ENCODE peak calls at places on chromosomes 1 and 21, in nine cellular contexts. One of them, this sample, is unnamed.
A peak's percentile ranks its signal among the peaks of the same experiment; 100 is the strongest.

GRCh38 chr1:162020145-162020544 is 3.5 kb downstream of the OLFML2B start:
- DNase-seq in tibial artery: no peak
- DNase-seq in left lung: no peak
- DNase-seq in lung: no peak
- DNase-seq in CD4-positive, CD25-positive, alpha-beta regulatory T cell: no peak
- DNase-seq in neuronal stem cell: no peak
- DNase-seq in HAP-1: no peak
- DNase-seq in CD8-positive, alpha-beta memory T cell: no peak
- DNase-seq in keratinocyte: no peak
- DNase-seq in this sample: no peak

GRCh38 chr1:224767031-224767430 is 150.9 kb downstream of the CNIH3 start:
- DNase-seq in left lung: no peak
- DNase-seq in lung: no peak
- DNase-seq in keratinocyte: no peak
- DNase-seq in tibial artery: no peak
- DNase-seq in CD4-positive, CD25-positive, alpha-beta regulatory T cell: no peak
- DNase-seq in neuronal stem cell: no peak
- DNase-seq in CD8-positive, alpha-beta memory T cell: no peak
- DNase-seq in HAP-1: no peak
- DNase-seq in this sample: no peak

GRCh38 chr1:30615076-30615795 is 108.1 kb downstream of the MATN1 start:
- DNase-seq in CD4-positive, CD25-positive, alpha-beta regulatory T cell: no peak
- DNase-seq in keratinocyte: no peak
- DNase-seq in CD8-positive, alpha-beta memory T cell: no peak
- DNase-seq in lung: no peak
- DNase-seq in neuronal stem cell: no peak
- DNase-seq in left lung: no peak
- DNase-seq in tibial artery: peak; percentile 3
- DNase-seq in HAP-1: peak; percentile 0
- DNase-seq in this sample: peak; percentile 3

GRCh38 chr1:15386128-15386824 is 23.4 kb upstream of the EFHD2 start:
- DNase-seq in neuronal stem cell: no peak
- DNase-seq in CD8-positive, alpha-beta memory T cell: no peak
- DNase-seq in keratinocyte: no peak
- DNase-seq in CD4-positive, CD25-positive, alpha-beta regulatory T cell: no peak
- DNase-seq in lung: no peak
- DNase-seq in left lung: no peak
- DNase-seq in tibial artery: no peak
- DNase-seq in HAP-1: peak; percentile 68
- DNase-seq in this sample: no peak

GRCh38 chr1:207658408-207658807 is 13.5 kb downstream of the CR1L start:
- DNase-seq in CD4-positive, CD25-positive, alpha-beta regulatory T cell: no peak
- DNase-seq in CD8-positive, alpha-beta memory T cell: no peak
- DNase-seq in tibial artery: no peak
- DNase-seq in keratinocyte: no peak
- DNase-seq in lung: no peak
- DNase-seq in neuronal stem cell: no peak
- DNase-seq in HAP-1: no peak
- DNase-seq in left lung: peak; percentile 50
- DNase-seq in this sample: no peak

GRCh38 chr1:212147581-212148033 is 112.1 kb downstream of the DTL start:
- DNase-seq in HAP-1: no peak
- DNase-seq in left lung: no peak
- DNase-seq in neuronal stem cell: no peak
- DNase-seq in lung: peak; percentile 80
- DNase-seq in CD8-positive, alpha-beta memory T cell: no peak
- DNase-seq in tibial artery: no peak
- DNase-seq in keratinocyte: no peak
- DNase-seq in CD4-positive, CD25-positive, alpha-beta regulatory T cell: no peak
- DNase-seq in this sample: peak; percentile 79

GRCh38 chr1:10387611-10388386 is 11.1 kb upstream of the PGD start:
- DNase-seq in lung: no peak
- DNase-seq in neuronal stem cell: no peak
- DNase-seq in CD8-positive, alpha-beta memory T cell: no peak
- DNase-seq in HAP-1: peak; percentile 58
- DNase-seq in keratinocyte: no peak
- DNase-seq in CD4-positive, CD25-positive, alpha-beta regulatory T cell: no peak
- DNase-seq in tibial artery: peak; percentile 70
- DNase-seq in left lung: no peak
- DNase-seq in this sample: no peak

GRCh38 chr1:41662061-41662655 is 177.7 kb upstream of the EDN2 start:
- DNase-seq in HAP-1: peak; percentile 71
- DNase-seq in keratinocyte: no peak
- DNase-seq in tibial artery: peak; percentile 84
- DNase-seq in left lung: peak; percentile 89
- DNase-seq in neuronal stem cell: peak; percentile 72
- DNase-seq in CD4-positive, CD25-positive, alpha-beta regulatory T cell: peak; percentile 66
- DNase-seq in lung: peak; percentile 68
- DNase-seq in CD8-positive, alpha-beta memory T cell: peak; percentile 70
- DNase-seq in this sample: peak; percentile 74

GRCh38 chr1:207888647-207889046 is 22.3 kb downstream of the CD34 start:
- DNase-seq in CD4-positive, CD25-positive, alpha-beta regulatory T cell: no peak
- DNase-seq in neuronal stem cell: no peak
- DNase-seq in keratinocyte: no peak
- DNase-seq in lung: no peak
- DNase-seq in HAP-1: no peak
- DNase-seq in left lung: no peak
- DNase-seq in tibial artery: no peak
- DNase-seq in CD8-positive, alpha-beta memory T cell: no peak
- DNase-seq in this sample: no peak

GRCh38 chr1:143611159-143611558 is 360.6 kb downstream of the FAM72C start:
- DNase-seq in left lung: no peak
- DNase-seq in tibial artery: no peak
- DNase-seq in keratinocyte: no peak
- DNase-seq in CD4-positive, CD25-positive, alpha-beta regulatory T cell: no peak
- DNase-seq in lung: no peak
- DNase-seq in CD8-positive, alpha-beta memory T cell: no peak
- DNase-seq in HAP-1: peak; percentile 20
- DNase-seq in neuronal stem cell: no peak
- DNase-seq in this sample: no peak

GRCh38 chr1:170318141-170318540 is 172.4 kb downstream of the NTMT2 start:
- DNase-seq in keratinocyte: no peak
- DNase-seq in HAP-1: no peak
- DNase-seq in tibial artery: no peak
- DNase-seq in lung: no peak
- DNase-seq in neuronal stem cell: no peak
- DNase-seq in CD4-positive, CD25-positive, alpha-beta regulatory T cell: no peak
- DNase-seq in CD8-positive, alpha-beta memory T cell: no peak
- DNase-seq in left lung: no peak
- DNase-seq in this sample: no peak

GRCh38 chr1:95926331-95926730 is 692.3 kb downstream of the RWDD3 start:
- DNase-seq in neuronal stem cell: no peak
- DNase-seq in lung: no peak
- DNase-seq in keratinocyte: no peak
- DNase-seq in CD8-positive, alpha-beta memory T cell: no peak
- DNase-seq in HAP-1: no peak
- DNase-seq in tibial artery: no peak
- DNase-seq in left lung: no peak
- DNase-seq in CD4-positive, CD25-positive, alpha-beta regulatory T cell: no peak
- DNase-seq in this sample: no peak

GRCh38 chr1:246005067-246005466 is 502.0 kb downstream of the SMYD3 start:
- DNase-seq in keratinocyte: no peak
- DNase-seq in neuronal stem cell: no peak
- DNase-seq in tibial artery: no peak
- DNase-seq in CD4-positive, CD25-positive, alpha-beta regulatory T cell: no peak
- DNase-seq in CD8-positive, alpha-beta memory T cell: no peak
- DNase-seq in HAP-1: no peak
- DNase-seq in left lung: no peak
- DNase-seq in lung: no peak
- DNase-seq in this sample: no peak

GRCh38 chr1:29124366-29125236 is 898 bp upstream of the TMEM200B start:
- DNase-seq in lung: peak; percentile 59
- DNase-seq in left lung: peak; percentile 87
- DNase-seq in HAP-1: peak; percentile 86
- DNase-seq in CD4-positive, CD25-positive, alpha-beta regulatory T cell: peak; percentile 36
- DNase-seq in tibial artery: peak; percentile 91
- DNase-seq in CD8-positive, alpha-beta memory T cell: peak; percentile 37
- DNase-seq in neuronal stem cell: peak; percentile 74
- DNase-seq in keratinocyte: no peak
- DNase-seq in this sample: peak; percentile 73

GRCh38 chr21:41966872-41967621 is 13.2 kb upstream of the C2CD2 start:
- DNase-seq in HAP-1: no peak
- DNase-seq in tibial artery: no peak
- DNase-seq in left lung: peak; percentile 58
- DNase-seq in CD4-positive, CD25-positive, alpha-beta regulatory T cell: no peak
- DNase-seq in lung: no peak
- DNase-seq in neuronal stem cell: no peak
- DNase-seq in keratinocyte: no peak
- DNase-seq in CD8-positive, alpha-beta memory T cell: no peak
- DNase-seq in this sample: peak; percentile 22

GRCh38 chr1:156368889-156369684 is at the start of gene RHBG:
- DNase-seq in tibial artery: no peak
- DNase-seq in lung: peak; percentile 56
- DNase-seq in keratinocyte: no peak
- DNase-seq in CD8-positive, alpha-beta memory T cell: no peak
- DNase-seq in CD4-positive, CD25-positive, alpha-beta regulatory T cell: no peak
- DNase-seq in left lung: peak; percentile 89
- DNase-seq in HAP-1: peak; percentile 27
- DNase-seq in neuronal stem cell: no peak
- DNase-seq in this sample: peak; percentile 29

GRCh38 chr1:4108341-4108740 is 208.3 kb upstream of the C1orf174 start:
- DNase-seq in keratinocyte: no peak
- DNase-seq in lung: no peak
- DNase-seq in neuronal stem cell: no peak
- DNase-seq in HAP-1: peak; percentile 12
- DNase-seq in CD8-positive, alpha-beta memory T cell: no peak
- DNase-seq in CD4-positive, CD25-positive, alpha-beta regulatory T cell: no peak
- DNase-seq in left lung: no peak
- DNase-seq in tibial artery: peak; percentile 23
- DNase-seq in this sample: no peak

DNA sequence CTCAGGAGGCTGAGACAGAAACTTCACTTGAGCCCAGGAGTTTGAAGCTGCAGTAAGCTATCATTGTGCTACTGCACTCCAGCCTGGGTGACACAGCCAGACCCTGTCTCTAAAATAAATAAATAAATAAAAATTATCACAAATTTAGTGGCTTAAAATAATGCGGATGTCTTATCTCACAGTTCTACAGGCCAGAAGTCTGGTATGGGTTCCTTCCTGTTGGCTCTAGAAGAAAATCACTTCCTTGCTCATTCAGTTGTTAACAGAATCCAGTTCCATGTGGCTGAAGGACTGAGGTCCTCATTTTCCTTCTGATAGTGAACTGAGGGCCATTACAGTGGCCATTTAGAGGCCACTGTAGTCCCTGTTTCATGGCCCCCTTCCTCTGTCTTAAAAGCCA is 94.6 kb upstream of the S1PR1 start:
- DNase-seq in HAP-1: no peak
- DNase-seq in tibial artery: no peak
- DNase-seq in neuronal stem cell: no peak
- DNase-seq in CD4-positive, CD25-positive, alpha-beta regulatory T cell: no peak
- DNase-seq in left lung: no peak
- DNase-seq in lung: no peak
- DNase-seq in keratinocyte: no peak
- DNase-seq in CD8-positive, alpha-beta memory T cell: no peak
- DNase-seq in this sample: no peak
- H3K4me1 ChIP-seq in HAP-1: peaks cover 27% of the 10 kb centered on the region
- H3K4me1 ChIP-seq in tibial artery: no peaks in the 10 kb centered on the region
- H3K4me1 ChIP-seq in neuronal stem cell: no peaks in the 10 kb centered on the region
- H3K4me1 ChIP-seq in CD4-positive, CD25-positive, alpha-beta regulatory T cell: peaks cover 5% of the 10 kb centered on the region
- H3K4me1 ChIP-seq in left lung: peaks cover 4% of the 10 kb centered on the region
- H3K4me1 ChIP-seq in lung: no peaks in the 10 kb centered on the region
- H3K4me1 ChIP-seq in keratinocyte: no peaks in the 10 kb centered on the region
- H3K4me1 ChIP-seq in CD8-positive, alpha-beta memory T cell: peaks cover 7% of the 10 kb centered on the region
- H3K4me1 ChIP-seq in this sample: no peaks in the 10 kb centered on the region

GRCh38 chr1:154492115-154492514 is 9.9 kb upstream of the TDRD10 start:
- DNase-seq in lung: no peak
- DNase-seq in keratinocyte: no peak
- DNase-seq in CD4-positive, CD25-positive, alpha-beta regulatory T cell: no peak
- DNase-seq in CD8-positive, alpha-beta memory T cell: no peak
- DNase-seq in HAP-1: no peak
- DNase-seq in tibial artery: no peak
- DNase-seq in left lung: no peak
- DNase-seq in neuronal stem cell: no peak
- DNase-seq in this sample: no peak
- H3K4me1 ChIP-seq in lung: peaks cover 10% of the 10 kb centered on the region
- H3K4me1 ChIP-seq in keratinocyte: peaks cover 3% of the 10 kb centered on the region
- H3K4me1 ChIP-seq in CD4-positive, CD25-positive, alpha-beta regulatory T cell: peaks cover 16% of the 10 kb centered on the region
- H3K4me1 ChIP-seq in CD8-positive, alpha-beta memory T cell: peaks cover 37% of the 10 kb centered on the region
- H3K4me1 ChIP-seq in HAP-1: no peaks in the 10 kb centered on the region
- H3K4me1 ChIP-seq in tibial artery: no peaks in the 10 kb centered on the region
- H3K4me1 ChIP-seq in left lung: peaks cover 70% of the 10 kb centered on the region
- H3K4me1 ChIP-seq in neuronal stem cell: peaks cover 8% of the 10 kb centered on the region
- H3K4me1 ChIP-seq in this sample: no peaks in the 10 kb centered on the region

DNA sequence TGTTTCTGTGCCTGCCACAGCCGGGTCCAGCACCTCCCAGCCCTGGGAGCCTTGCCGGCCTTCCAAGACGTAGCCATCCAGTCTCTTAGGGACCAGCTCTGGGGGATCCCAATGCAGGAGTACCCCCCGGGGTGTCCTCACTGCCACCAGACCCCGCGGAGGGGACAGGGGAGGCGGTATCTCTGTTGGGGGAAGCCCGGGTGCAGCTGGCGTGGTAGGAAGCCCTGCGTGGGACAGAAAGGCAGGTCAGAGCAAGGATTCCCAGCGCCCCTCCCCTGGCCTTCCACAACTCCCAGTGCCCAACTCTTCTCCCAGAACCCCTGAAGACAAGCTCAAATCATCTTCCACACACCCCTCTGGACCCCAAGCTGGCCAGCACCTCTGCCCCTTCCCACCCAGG is 4.9 kb upstream of the TAGLN2 start:
- DNase-seq in left lung: peak; percentile 58
- DNase-seq in HAP-1: no peak
- DNase-seq in lung: no peak
- DNase-seq in keratinocyte: no peak
- DNase-seq in neuronal stem cell: no peak
- DNase-seq in CD8-positive, alpha-beta memory T cell: no peak
- DNase-seq in tibial artery: no peak
- DNase-seq in CD4-positive, CD25-positive, alpha-beta regulatory T cell: no peak
- DNase-seq in this sample: no peak
- H3K4me1 ChIP-seq in left lung: peaks cover 9% of the 10 kb centered on the region
- H3K4me1 ChIP-seq in HAP-1: peaks cover 7% of the 10 kb centered on the region
- H3K4me1 ChIP-seq in lung: peaks cover 6% of the 10 kb centered on the region
- H3K4me1 ChIP-seq in keratinocyte: peaks cover 40% of the 10 kb centered on the region
- H3K4me1 ChIP-seq in neuronal stem cell: peaks cover 3% of the 10 kb centered on the region
- H3K4me1 ChIP-seq in CD8-positive, alpha-beta memory T cell: peaks cover 11% of the 10 kb centered on the region
- H3K4me1 ChIP-seq in tibial artery: no peaks in the 10 kb centered on the region
- H3K4me1 ChIP-seq in CD4-positive, CD25-positive, alpha-beta regulatory T cell: peaks cover 10% of the 10 kb centered on the region
- H3K4me1 ChIP-seq in this sample: peaks cover 7% of the 10 kb centered on the region

DNA sequence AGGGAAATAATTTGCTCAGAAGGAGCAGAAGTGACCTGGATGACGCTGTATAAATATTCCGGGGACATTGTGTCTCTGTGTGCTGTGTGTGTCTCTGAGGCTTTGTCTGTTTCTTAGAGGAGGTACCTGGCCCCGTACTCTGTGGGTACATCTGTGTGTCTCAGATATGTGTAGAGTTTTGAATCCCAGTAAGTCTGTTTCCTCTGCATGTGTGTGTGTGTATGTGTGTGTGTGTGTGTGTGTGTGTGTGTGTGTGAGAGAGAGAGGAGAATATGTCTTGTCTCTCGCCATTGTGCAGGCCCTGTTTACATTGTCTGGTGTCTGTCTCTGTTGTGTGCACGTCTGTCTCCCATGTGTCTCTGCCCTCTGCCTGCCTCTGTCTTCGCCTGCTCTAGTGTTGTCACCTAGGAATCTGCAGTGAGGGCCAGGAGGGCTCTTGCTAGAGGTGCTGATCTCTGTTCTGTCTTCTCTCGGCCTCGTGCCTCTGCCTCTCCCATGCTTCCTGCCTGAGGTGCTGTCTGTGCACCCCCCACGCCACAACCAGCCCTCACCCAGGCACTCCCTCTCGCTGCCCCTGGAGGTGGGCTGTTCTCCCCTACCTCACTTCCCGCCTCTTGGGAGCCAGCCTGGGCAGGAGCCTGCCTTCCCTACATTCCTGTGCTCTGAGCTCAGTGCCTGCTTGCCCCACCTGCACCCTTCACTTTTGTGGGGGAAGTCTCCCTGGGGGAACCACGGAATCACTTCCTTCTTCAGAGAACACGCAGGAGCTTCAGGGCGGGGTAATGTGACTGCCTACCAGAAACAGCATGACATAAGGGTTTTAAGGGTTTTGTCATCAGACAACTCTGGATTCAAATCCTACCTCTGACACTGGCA is 5.9 kb downstream of the MAP7D1 start:
- DNase-seq in CD4-positive, CD25-positive, alpha-beta regulatory T cell: peak; percentile 25
- DNase-seq in neuronal stem cell: no peak
- DNase-seq in HAP-1: no peak
- DNase-seq in keratinocyte: peak; percentile 95
- DNase-seq in lung: peak; percentile 75
- DNase-seq in CD8-positive, alpha-beta memory T cell: peak; percentile 30
- DNase-seq in tibial artery: no peak
- DNase-seq in left lung: peak; percentile 85
- DNase-seq in this sample: no peak
- H3K4me1 ChIP-seq in CD4-positive, CD25-positive, alpha-beta regulatory T cell: peaks cover 81% of the 10 kb centered on the region
- H3K4me1 ChIP-seq in neuronal stem cell: peaks cover 30% of the 10 kb centered on the region
- H3K4me1 ChIP-seq in HAP-1: peaks cover 26% of the 10 kb centered on the region
- H3K4me1 ChIP-seq in keratinocyte: peaks cover 85% of the 10 kb centered on the region
- H3K4me1 ChIP-seq in lung: peaks cover 36% of the 10 kb centered on the region
- H3K4me1 ChIP-seq in CD8-positive, alpha-beta memory T cell: peaks cover 83% of the 10 kb centered on the region
- H3K4me1 ChIP-seq in tibial artery: peaks cover 4% of the 10 kb centered on the region
- H3K4me1 ChIP-seq in left lung: peaks cover 89% of the 10 kb centered on the region
- H3K4me1 ChIP-seq in this sample: peaks cover 47% of the 10 kb centered on the region